ENCODE peak calls at places on chromosomes 16 and 17, in seven cellular contexts. T is stimulated activated CD8-positive, alpha-beta memory T cell treated with anti-CD3 and anti-CD28 coated beads, Interleukin-2, amount 100 ng/mL, for 48 hours; S is activated CD4-positive, CD25-positive, alpha-beta regulatory T cell; I is AG08396; Z is anterior cingulate cortex; V is iris pigment epithelial cell; C is NCI-H1105 treated with DMSO at 0.1 percent for 48 hours. K is an unnamed sample.

GRCh38 chr16:55444754-55445485 is 34.1 kb upstream of the MMP2 start:
- DNase-seq in T (no peak), S (no peak), I (no peak), Z (peak), V (no peak), C (no peak), K (no peak)

GRCh38 chr17:74380086-74380958 is 13.0 kb downstream of the GPR142 start:
- DNase-seq in T (no peak), S (no peak), I (no peak), Z (no peak), V (no peak), C (no peak), K (no peak)

GRCh38 chr17:64209983-64210382 is 53.1 kb downstream of the TEX2 start:
- DNase-seq in T (no peak), S (no peak), I (no peak), Z (no peak), V (no peak), C (no peak), K (no peak)

GRCh38 chr17:45775576-45776011 is 8.5 kb upstream of the CRHR1 start:
- DNase-seq in T (no peak), S (no peak), I (no peak), Z (peak), V (no peak), C (peak), K (peak)

GRCh38 chr17:6328279-6328678 is 106.6 kb downstream of the AIPL1 start:
- DNase-seq in T (no peak), S (no peak), I (no peak), Z (no peak), V (no peak), C (no peak), K (no peak)

GRCh38 chr17:67779098-67779672 is 46.1 kb upstream of the BPTF start:
- DNase-seq in T (peak), S (no peak), I (peak), Z (no peak), V (peak), C (no peak), K (peak)

GRCh38 chr17:9037741-9038140 is 16.4 kb downstream of the NTN1 start:
- DNase-seq in T (no peak), S (no peak), I (no peak), Z (no peak), V (no peak), C (no peak), K (no peak)

GRCh38 chr17:43612515-43612914 is 49.2 kb downstream of the MEOX1 start:
- DNase-seq in T (no peak), S (no peak), I (no peak), Z (no peak), V (no peak), C (no peak), K (no peak)

GRCh38 chr17:55607736-55608341 is 96.6 kb upstream of the SMIM36 start:
- DNase-seq in T (no peak), S (no peak), I (no peak), Z (no peak), V (peak), C (no peak), K (peak)

GRCh38 chr17:27518750-27519521 is 62.7 kb downstream of the KSR1 start:
- DNase-seq in T (no peak), S (no peak), I (no peak), Z (no peak), V (no peak), C (no peak), K (no peak)

GRCh38 chr17:63768433-63768832 is 5.0 kb downstream of the CCDC47 start:
- DNase-seq in T (no peak), S (no peak), I (no peak), Z (no peak), V (no peak), C (no peak), K (no peak)

GRCh38 chr17:62732125-62732524 is 76.0 kb downstream of the MARCHF10 start:
- DNase-seq in T (no peak), S (no peak), I (no peak), Z (no peak), V (no peak), C (no peak), K (no peak)

GRCh38 chr17:39688945-39689344 is 1.1 kb upstream of the PGAP3 start:
- DNase-seq in T (no peak), S (no peak), I (no peak), Z (no peak), V (no peak), C (no peak), K (no peak)

GRCh38 chr16:680967-681745 is 946 bp downstream of the STUB1 start:
- DNase-seq in T (no peak), S (no peak), I (peak), Z (no peak), V (peak), C (no peak), K (peak)

GRCh38 chr17:4304417-4305027 is 40.7 kb upstream of the ANKFY1 start:
- DNase-seq in T (peak), S (peak), I (peak), Z (no peak), V (peak), C (peak), K (no peak)

GRCh38 chr16:72590179-72590937 is 418.4 kb upstream of the PMFBP1 start:
- DNase-seq in T (no peak), S (no peak), I (no peak), Z (no peak), V (no peak), C (peak), K (no peak)

GRCh38 chr17:49916854-49917515 is 52.0 kb upstream of the DLX4 start:
- DNase-seq in T (no peak), S (no peak), I (no peak), Z (no peak), V (no peak), C (no peak), K (no peak)

GRCh38 chr16:69131167-69131748 is 1.1 kb downstream of the CHTF8 start:
- DNase-seq in T (no peak), S (no peak), I (peak), Z (no peak), V (no peak), C (peak), K (no peak)

GRCh38 chr17:8222380-8222629 is 11.9 kb upstream of the AURKB start:
- DNase-seq in T (no peak), S (no peak), I (no peak), Z (no peak), V (peak), C (no peak), K (no peak)

GRCh38 chr17:43327834-43328420 is 70.9 kb upstream of the ARL4D start:
- DNase-seq in T (no peak), S (no peak), I (no peak), Z (no peak), V (no peak), C (no peak), K (peak)

GRCh38 chr16:2719328-2720062 is 529 bp downstream of the PRSS27 start:
- DNase-seq in T (no peak), S (no peak), I (no peak), Z (no peak), V (no peak), C (no peak), K (no peak)

GRCh38 chr17:51653902-51654301 is 393.6 kb downstream of the UTP18 start:
- DNase-seq in T (no peak), S (no peak), I (no peak), Z (peak), V (no peak), C (no peak), K (peak)

GRCh38 chr16:69089091-69089912 is 16.2 kb upstream of the HAS3 start:
- DNase-seq in T (no peak), S (no peak), I (no peak), Z (no peak), V (no peak), C (peak), K (no peak)

GRCh38 chr17:72370819-72371218 is 250.0 kb downstream of the SOX9 start:
- DNase-seq in T (no peak), S (no peak), I (peak), Z (no peak), V (peak), C (no peak), K (peak)

K was measured in MG63.